ENCODE peak calls at places on chromosomes 12 and 14, in four cellular contexts. G, V, T and P are unnamed samples.
A peak's percentile ranks its signal among the peaks of the same experiment; 100 is the strongest.

GRCh38 chr12:106645074-106645421 is 62.2 kb downstream of the RFX4 start:
- DNase-seq in G (no peak), V (peak; percentile 15), T (no peak), P (no peak)

GRCh38 chr14:78403278-78403815 is 233.2 kb downstream of the NRXN3 start:
- DNase-seq in G (no peak), V (no peak), T (no peak), P (no peak)

GRCh38 chr14:52025310-52025709 is 36.0 kb downstream of the RTRAF start:
- DNase-seq in G (no peak), V (no peak), T (no peak), P (no peak)

GRCh38 chr14:57362356-57362755 is 28.0 kb upstream of the NAA30 start:
- DNase-seq in G (no peak), V (no peak), T (no peak), P (no peak)

GRCh38 chr12:7512528-7512927 is 9.0 kb upstream of the CD163 start:
- DNase-seq in G (no peak), V (no peak), T (no peak), P (no peak)

GRCh38 chr14:88910386-88910785 is 85.9 kb downstream of the TTC8 start:
- DNase-seq in G (no peak), V (no peak), T (no peak), P (no peak)

GRCh38 chr12:54173066-54173726 is 15.6 kb downstream of the SMUG1 start:
- DNase-seq in G (no peak), V (peak; percentile 80), T (peak; percentile 63), P (peak; percentile 30)

GRCh38 chr12:123031171-123031845 is 50.8 kb downstream of the ARL6IP4 start:
- DNase-seq in G (no peak), V (no peak), T (no peak), P (no peak)

GRCh38 chr12:45727994-45728624 is 1.4 kb upstream of the ARID2 start:
- DNase-seq in G (no peak), V (peak; percentile 30), T (no peak), P (no peak)